ENCODE peak calls at places on chromosomes 13 and 19, in four cellular contexts. Z is H9, X is mucosa of descending colon, F is IMR-90. K is an unnamed sample.

GRCh38 chr19:19468424-19469050 is 46.8 kb downstream of the TSSK6 start:
- DNase-seq in Z (no peak), X (no peak), F (no peak), K (no peak)

GRCh38 chr13:94987869-94988268 is 275.5 kb upstream of the SOX21 start:
- DNase-seq in Z (no peak), X (no peak), F (no peak), K (no peak)

GRCh38 chr19:49491030-49491803 is 3.8 kb downstream of the RPL13A start:
- DNase-seq in Z (no peak), X (no peak), F (no peak), K (no peak)

GRCh38 chr19:10766681-10767201 is 48.9 kb downstream of the DNM2 start:
- DNase-seq in Z (no peak), X (no peak), F (peak; percentile 24), K (no peak)

GRCh38 chr13:31965361-31966066 is 66.1 kb upstream of the FRY start:
- DNase-seq in Z (no peak), X (no peak), F (peak; percentile 84), K (no peak)

GRCh38 chr19:34962281-34962944 is 1.6 kb downstream of the ZNF792 start:
- DNase-seq in Z (no peak), X (no peak), F (peak; percentile 16), K (no peak)

GRCh38 chr13:112452380-112453206 is 76.4 kb downstream of the SPACA7 start:
- DNase-seq in Z (peak; percentile 20), X (no peak), F (no peak), K (peak; percentile 66)

GRCh38 chr13:42047561-42048322 is 706 bp upstream of the DGKH start:
- DNase-seq in Z (peak; percentile 59), X (peak; percentile 76), F (peak; percentile 70), K (peak; percentile 80)

GRCh38 chr19:46426506-46427162 is 2.1 kb downstream of the PNMA8C start:
- DNase-seq in Z (peak; percentile 85), X (no peak), F (peak; percentile 68), K (peak; percentile 88)

GRCh38 chr19:40365613-40366401 is 17.3 kb downstream of the PLD3 start:
- DNase-seq in Z (peak; percentile 93), X (no peak), F (peak; percentile 71), K (peak; percentile 84)

GRCh38 chr19:35030257-35031071 is at the start of gene SCN1B:
- DNase-seq in Z (peak; percentile 63), X (no peak), F (peak; percentile 55), K (peak; percentile 95)

GRCh38 chr19:55647732-55648656 is at the start of gene CCDC106:
- DNase-seq in Z (peak; percentile 86), X (peak; percentile 71), F (peak; percentile 68), K (peak; percentile 62)

GRCh38 chr19:18995804-18996241 is 37.5 kb downstream of the SUGP2 start:
- DNase-seq in Z (peak; percentile 88), X (peak; percentile 62), F (peak; percentile 96), K (no peak)

GRCh38 chr13:101915333-101915732 is 462.9 kb downstream of the ITGBL1 start:
- DNase-seq in Z (no peak), X (no peak), F (no peak), K (no peak)

DNA sequence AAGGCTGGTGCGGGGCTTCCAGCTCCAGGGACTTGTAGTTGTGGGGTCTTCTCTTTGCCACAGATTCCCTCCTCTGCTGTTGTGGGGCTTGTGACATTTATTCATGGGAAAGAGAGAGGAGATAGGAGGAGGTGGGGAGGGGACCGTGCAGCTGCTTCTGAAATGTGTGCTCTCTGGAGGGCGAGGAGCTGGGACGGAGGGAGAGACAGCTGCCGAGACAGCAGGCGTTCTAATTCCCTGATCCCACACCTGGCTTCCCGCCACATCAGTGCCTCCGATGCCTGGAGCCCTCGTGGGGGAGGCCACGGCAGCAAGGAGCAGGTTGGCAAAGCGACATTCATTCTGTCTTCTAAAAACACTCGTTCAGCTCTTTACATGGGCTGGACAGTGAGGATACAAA is 164.4 kb downstream of the USP12 start:
- DNase-seq in Z (no peak), X (no peak), F (no peak), K (peak; percentile 20)
- H3K4me1 ChIP-seq in Z (no peaks in the 10 kb centered on the region), X (peaks cover 9% of the 10 kb centered on the region), F (no peaks in the 10 kb centered on the region), K (peaks cover 17% of the 10 kb centered on the region)

GRCh38 chr19:13717194-13717643 is 47.1 kb upstream of the MRI1 start:
- DNase-seq in Z (no peak), X (no peak), F (peak; percentile 63), K (no peak)

GRCh38 chr19:13712767-13713201 is 51.5 kb upstream of the MRI1 start:
- DNase-seq in Z (no peak), X (no peak), F (no peak), K (no peak)

GRCh38 chr19:13723206-13723605 is 41.1 kb upstream of the MRI1 start:
- DNase-seq in Z (no peak), X (no peak), F (peak; percentile 66), K (no peak)

GRCh38 chr19:13718733-13719132 is 45.6 kb upstream of the MRI1 start:
- DNase-seq in Z (peak; percentile 33), X (no peak), F (peak; percentile 66), K (no peak)
- TF ChIP-seq CTCF in Z (peak; percentile 66), X (no peak), F (peak; percentile 50), K (peak; percentile 14)

GRCh38 chr19:43691755-43692154 is 21.8 kb upstream of the PLAUR start:
- DNase-seq in Z (no peak), X (no peak), F (no peak), K (no peak)

GRCh38 chr19:43692364-43692763 is 22.4 kb upstream of the PLAUR start:
- DNase-seq in Z (no peak), X (no peak), F (no peak), K (no peak)

GRCh38 chr19:43692882-43693281 is 22.9 kb upstream of the PLAUR start:
- DNase-seq in Z (no peak), X (no peak), F (no peak), K (no peak)

GRCh38 chr19:43690444-43690843 is 20.5 kb upstream of the PLAUR start:
- DNase-seq in Z (no peak), X (no peak), F (no peak), K (no peak)

GRCh38 chr19:43690890-43691289 is 20.9 kb upstream of the PLAUR start:
- DNase-seq in Z (no peak), X (no peak), F (no peak), K (no peak)
- H3K4me1 ChIP-seq in Z (no peaks in the 10 kb centered on the region), X (no peaks in the 10 kb centered on the region), F (peaks cover 2% of the 10 kb centered on the region), K (no peaks in the 10 kb centered on the region)

GRCh38 chr19:29606420-29606747 is 301 bp downstream of the POP4 start:
- DNase-seq in Z (no peak), X (no peak), F (no peak), K (no peak)

GRCh38 chr19:29603308-29603707 is 2.8 kb upstream of the POP4 start:
- DNase-seq in Z (peak; percentile 65), X (peak; percentile 4), F (no peak), K (no peak)

GRCh38 chr19:29610213-29610573 is 4.1 kb downstream of the POP4 start:
- DNase-seq in Z (no peak), X (peak; percentile 57), F (no peak), K (peak; percentile 82)

GRCh38 chr19:29609636-29610035 is 3.6 kb downstream of the POP4 start:
- DNase-seq in Z (no peak), X (peak; percentile 33), F (no peak), K (no peak)

DNA sequence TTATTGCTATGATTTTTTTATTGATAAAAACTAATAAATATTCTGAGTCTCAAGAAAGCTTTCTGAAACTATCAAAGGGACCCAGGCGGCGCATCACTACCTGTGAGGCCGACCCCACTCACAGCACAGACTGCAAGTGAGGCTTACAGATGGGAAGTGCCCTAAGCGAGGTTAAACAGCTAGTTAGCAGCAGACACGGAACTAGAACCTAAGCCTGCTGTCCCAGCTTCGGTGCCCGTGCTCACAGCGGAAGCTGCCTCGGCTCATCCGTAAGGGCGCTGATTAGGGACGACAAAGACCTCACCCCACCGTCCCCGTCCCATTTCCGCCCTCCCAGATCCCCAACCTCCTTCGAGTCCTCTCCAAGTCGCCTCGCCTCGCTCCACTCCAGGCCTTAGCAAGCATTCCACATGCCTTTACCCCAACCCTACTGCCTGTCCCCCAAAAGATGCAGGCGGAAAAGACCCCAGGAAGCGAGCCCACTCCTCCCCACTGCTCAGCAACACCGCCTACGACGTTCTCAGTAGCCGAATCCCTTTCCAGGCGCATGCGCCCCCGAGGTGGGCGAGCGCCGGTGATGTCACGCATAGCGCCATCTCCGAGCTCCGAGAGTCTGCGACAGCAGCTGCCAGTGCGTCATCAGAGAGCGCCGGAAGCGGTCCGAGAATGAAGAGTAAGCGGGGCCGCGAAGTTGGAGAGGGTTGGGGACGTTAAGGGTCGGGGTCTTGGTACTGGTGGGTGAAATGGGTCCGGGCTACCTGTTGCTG is at the start of gene POP4:
- DNase-seq in Z (peak; percentile 97), X (peak; percentile 99), F (peak; percentile 94), K (peak; percentile 96)
- TF ChIP-seq CTCF in Z (no peak), X (no peak), F (no peak), K (no peak)

GRCh38 chr19:15640904-15641597 is 354 bp downstream of the CYP4F3 start:
- DNase-seq in Z (no peak), X (no peak), F (no peak), K (no peak)
- H3K4me1 ChIP-seq in Z (no peaks in the 10 kb centered on the region), X (peaks cover 26% of the 10 kb centered on the region), F (no peaks in the 10 kb centered on the region), K (no peaks in the 10 kb centered on the region)

DNA sequence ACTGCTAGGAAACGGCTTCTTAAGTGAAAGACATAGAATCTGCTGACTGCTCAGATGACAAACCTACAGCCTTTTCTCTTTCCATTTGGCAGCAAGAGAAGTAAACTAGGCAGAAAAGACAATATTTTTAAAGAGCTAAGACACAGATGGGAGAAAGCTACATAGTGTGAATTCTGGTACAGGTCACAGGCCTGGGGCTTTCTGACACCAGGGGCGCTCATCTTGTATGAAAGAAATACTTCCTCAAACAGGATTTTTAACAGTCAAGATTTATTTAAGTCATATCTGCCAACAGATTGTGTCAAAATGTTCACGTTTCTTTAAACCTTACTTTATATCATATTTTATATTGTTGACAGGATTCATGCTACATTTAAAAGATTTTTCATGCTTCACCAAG is 78.4 kb downstream of the MIPEP start:
- DNase-seq in Z (no peak), X (no peak), F (no peak), K (no peak)
- TF ChIP-seq CTCF in Z (peak; percentile 52), X (no peak), F (no peak), K (no peak)

GRCh38 chr13:29315847-29316246 is 279.6 kb downstream of the SLC7A1 start:
- DNase-seq in Z (no peak), X (no peak), F (no peak), K (no peak)

DNA sequence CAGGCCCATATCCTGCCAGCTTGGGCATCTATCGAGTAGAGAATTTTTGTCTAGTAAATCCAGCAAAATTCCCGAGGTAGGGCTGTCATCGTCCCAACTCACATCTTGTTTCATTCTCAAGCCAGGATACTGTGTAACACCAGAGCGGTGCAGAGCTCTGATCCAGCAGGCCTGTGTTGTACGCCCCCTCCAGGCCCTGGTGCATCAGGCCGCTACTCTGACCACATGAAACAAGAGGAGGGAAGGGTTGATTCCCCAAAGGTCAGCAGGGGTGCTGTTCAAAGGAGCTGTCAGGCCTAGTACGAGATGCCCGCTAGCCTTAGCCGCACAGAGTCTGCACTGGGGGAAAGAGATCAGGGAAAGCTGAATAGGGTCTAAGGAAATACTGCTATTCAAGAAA is 276.0 kb downstream of the SLC7A1 start:
- DNase-seq in Z (peak; percentile 72), X (no peak), F (no peak), K (no peak)
- H3K4me1 ChIP-seq in Z (no peaks in the 10 kb centered on the region), X (no peaks in the 10 kb centered on the region), F (no peaks in the 10 kb centered on the region), K (no peaks in the 10 kb centered on the region)